ENCODE peak calls at places on chromosomes 1 and 21, in nine cellular contexts. L, N, V, K, M, X, G, J and C are unnamed samples. For H3K9me3, the result is how much of the 10 kb centered on the place peaks cover.

GRCh38 chr1:174875306-174875705 is 124.4 kb upstream of the CACYBP start:
- DNase-seq in K (no peak), L (no peak), N (no peak), M (no peak), V (peak), G (no peak), X (peak), J (peak), C (no peak)

GRCh38 chr1:54806931-54807611 is 5.9 kb upstream of the TTC22 start:
- DNase-seq in N (no peak), X (no peak), J (no peak), G (no peak), V (no peak), L (no peak), M (peak), K (peak), C (no peak)

GRCh38 chr1:53600486-53600885 is 138.5 kb downstream of the GLIS1 start:
- DNase-seq in G (no peak), N (no peak), L (peak), M (peak), X (peak), J (no peak), K (no peak), V (no peak), C (no peak)

GRCh38 chr1:37465596-37466517 is 8.5 kb upstream of the ZC3H12A start:
- DNase-seq in J (peak), L (no peak), G (no peak), M (no peak), V (peak), X (no peak), N (no peak), K (no peak), C (no peak)

GRCh38 chr1:181947441-181947840 is 114.1 kb downstream of the ZNF648 start:
- DNase-seq in X (no peak), L (no peak), M (no peak), G (no peak), J (no peak), N (no peak), V (no peak), K (no peak), C (no peak)

GRCh38 chr1:39816431-39817090 is 27.9 kb upstream of the BMP8B start:
- DNase-seq in N (peak), M (peak), L (peak), X (no peak), J (peak), V (peak), K (peak), G (peak), C (no peak)

GRCh38 chr1:116189481-116189880 is 78.3 kb downstream of the MAB21L3 start:
- DNase-seq in J (no peak), N (no peak), X (no peak), M (no peak), L (no peak), G (no peak), V (no peak), K (no peak), C (no peak)

GRCh38 chr1:241706967-241707366 is 54.9 kb downstream of the WDR64 start:
- DNase-seq in V (no peak), K (no peak), N (no peak), J (no peak), G (peak), M (no peak), X (peak), L (no peak), C (peak)

GRCh38 chr1:214838351-214838750 is 235.4 kb downstream of the CENPF start:
- DNase-seq in K (no peak), J (no peak), X (no peak), L (no peak), M (no peak), V (no peak), N (no peak), G (no peak), C (no peak)

GRCh38 chr1:112706505-112707216 is at the start of gene RHOC:
- DNase-seq in M (peak), L (peak), X (no peak), N (no peak), J (peak), K (no peak), V (peak), G (peak), C (no peak)

GRCh38 chr1:2632561-2633361 is at the start of gene MMEL1:
- DNase-seq in V (no peak), N (no peak), J (peak), K (no peak), X (peak), M (no peak), L (no peak), G (no peak), C (no peak)

GRCh38 chr1:52482326-52483004 is 70.4 kb downstream of the TUT4 start:
- DNase-seq in G (no peak), V (no peak), L (no peak), X (no peak), J (no peak), M (no peak), K (no peak), N (no peak), C (no peak)

GRCh38 chr1:204990059-204990664 is 52.9 kb upstream of the CNTN2 start:
- DNase-seq in N (no peak), L (no peak), M (no peak), K (no peak), V (no peak), X (no peak), G (no peak), J (no peak), C (no peak)

GRCh38 chr1:193589597-193590040 is 403.2 kb upstream of the B3GALT2 start:
- DNase-seq in M (no peak), G (no peak), L (no peak), J (no peak), X (no peak), K (no peak), V (peak), N (no peak), C (no peak)

GRCh38 chr1:63119575-63120155 is 202.7 kb upstream of the FOXD3 start:
- DNase-seq in K (no peak), J (no peak), M (no peak), L (no peak), N (no peak), G (no peak), V (no peak), X (no peak), C (no peak)

GRCh38 chr1:25889470-25889869 is 14.0 kb upstream of the PAQR7 start:
- DNase-seq in N (no peak), X (no peak), L (no peak), K (no peak), J (no peak), V (no peak), G (no peak), M (no peak), C (no peak)

GRCh38 chr1:94654031-94654430 is 112.5 kb upstream of the F3 start:
- DNase-seq in G (no peak), V (no peak), M (no peak), L (no peak), J (no peak), X (peak), K (no peak), N (no peak), C (no peak)

GRCh38 chr1:225441314-225442119 is 13.7 kb upstream of the LBR start:
- DNase-seq in N (no peak), L (no peak), G (no peak), K (no peak), X (no peak), V (no peak), M (no peak), J (no peak), C (no peak)

GRCh38 chr1:206741142-206741701 is 29.4 kb upstream of the IL19 start:
- DNase-seq in V (no peak), L (no peak), J (no peak), M (no peak), G (no peak), N (no peak), X (no peak), K (no peak), C (no peak)

GRCh38 chr1:113904292-113904673 is 316 bp downstream of the AP4B1 start:
- DNase-seq in M (no peak), N (no peak), X (no peak), L (no peak), K (no peak), V (no peak), G (no peak), J (no peak), C (no peak)

GRCh38 chr21:41477641-41478318 is 30.2 kb downstream of the TMPRSS2 start:
- DNase-seq in V (no peak), G (no peak), X (no peak), L (no peak), M (no peak), N (no peak), K (no peak), J (peak), C (no peak)

GRCh38 chr1:227777646-227778045 is 37.8 kb upstream of the PRSS38 start:
- DNase-seq in M (peak), J (peak), K (peak), X (no peak), V (no peak), L (no peak), N (no peak), G (no peak), C (no peak)

GRCh38 chr1:227779651-227780050 is 35.8 kb upstream of the PRSS38 start:
- DNase-seq in L (no peak), M (peak), J (peak), K (peak), G (no peak), N (no peak), X (peak), V (no peak), C (no peak)

GRCh38 chr1:227778401-227778947 is 37.0 kb upstream of the PRSS38 start:
- DNase-seq in G (no peak), K (peak), L (no peak), J (peak), V (peak), N (no peak), X (no peak), M (peak), C (no peak)

GRCh38 chr1:227780101-227781044 is 35.1 kb upstream of the PRSS38 start:
- DNase-seq in K (peak), J (peak), N (no peak), L (no peak), V (no peak), M (peak), G (no peak), X (no peak), C (no peak)

DNA sequence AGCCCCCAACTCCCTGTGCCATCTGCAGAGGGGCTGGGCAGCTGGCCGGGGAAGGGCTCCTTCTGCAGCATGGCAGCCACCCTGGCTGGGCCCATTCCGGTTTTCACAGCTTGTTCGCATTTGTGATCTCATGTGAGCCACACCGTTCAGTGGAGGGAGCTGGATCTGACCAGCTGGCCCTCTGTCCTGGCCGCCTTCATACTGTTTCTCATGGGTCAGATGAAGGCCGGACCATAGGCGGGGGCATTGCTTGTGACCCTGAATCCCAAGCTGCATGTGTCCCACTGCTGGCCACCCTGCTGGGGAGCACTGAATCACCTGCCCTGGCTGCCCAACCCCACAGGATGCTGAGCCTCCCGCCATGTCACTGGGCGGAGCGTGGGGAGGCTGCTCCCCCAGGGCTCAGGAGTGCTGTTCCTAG is 36.4 kb upstream of the PRSS38 start:
- DNase-seq in G (no peak), N (no peak), X (peak), M (peak), V (no peak), J (peak), K (peak), L (no peak), C (no peak)
- H3K27ac ChIP-seq in G (no peak), N (no peak), X (no peak), M (no peak), V (no peak), J (no peak), K (no peak), L (no peak), C (no peak)

GRCh38 chr1:48356901-48357300 is 115.1 kb downstream of the SPATA6 start:
- DNase-seq in X (no peak), L (no peak), V (no peak), J (no peak), N (no peak), G (no peak), K (no peak), M (no peak), C (no peak)

GRCh38 chr1:48362901-48363300 is 109.1 kb downstream of the SPATA6 start:
- DNase-seq in K (no peak), J (no peak), N (no peak), V (no peak), G (no peak), X (no peak), M (no peak), L (no peak), C (no peak)
- H3K9me3 ChIP-seq in K (under half), J (under half), N (under half), V (under half), G (under half), X (under half), M (under half), L (under half), C (under half)

GRCh38 chr1:8419861-8420260 is 101.9 kb downstream of the SLC45A1 start:
- DNase-seq in N (no peak), M (no peak), X (no peak), K (no peak), L (no peak), G (no peak), V (no peak), J (no peak), C (no peak)
- H3K4me3 ChIP-seq in N (peak), M (peak), X (no peak), K (peak), L (peak), G (no peak), V (no peak), J (peak), C (no peak)

GRCh38 chr1:38558476-38559179 is 300.9 kb downstream of the RRAGC start:
- DNase-seq in J (no peak), N (no peak), L (no peak), X (no peak), K (no peak), V (no peak), M (no peak), G (no peak), C (no peak)
- H3K27ac ChIP-seq in J (peak), N (no peak), L (no peak), X (no peak), K (no peak), V (no peak), M (no peak), G (no peak), C (no peak)